ENCODE peak calls at places on chromosomes 5 and 9, in six cellular contexts. C is activated CD8-positive, alpha-beta memory T cell treated with anti-CD3 and anti-CD28 coated beads for 4 hours; L is Right ventricle myocardium superior; U is lower lobe of right lung; A is RPMI8226; Z is mesenchymal stem cell. W is an unnamed sample.

GRCh38 chr5:126514159-126515141 is 80.6 kb downstream of the ALDH7A1 start:
- DNase-seq in C (no peak), L (no peak), U (no peak), A (no peak), Z (peak), W (peak)

GRCh38 chr5:38866362-38867070 is 20.7 kb downstream of the OSMR start:
- DNase-seq in C (no peak), L (no peak), U (no peak), A (no peak), Z (peak), W (peak)

GRCh38 chr5:178241259-178241658 is 8.7 kb upstream of the PHYKPL start:
- DNase-seq in C (no peak), L (peak), U (peak), A (no peak), Z (no peak), W (no peak)

GRCh38 chr9:133557581-133557980 is 23.1 kb downstream of the ADAMTSL2 start:
- DNase-seq in C (no peak), L (no peak), U (no peak), A (no peak), Z (no peak), W (no peak)

GRCh38 chr5:147398860-147399259 is 111.0 kb downstream of the DPYSL3 start:
- DNase-seq in C (no peak), L (no peak), U (no peak), A (no peak), Z (no peak), W (peak)

GRCh38 chr9:135687216-135687615 is 12.1 kb downstream of the SOHLH1 start:
- DNase-seq in C (no peak), L (no peak), U (no peak), A (no peak), Z (no peak), W (no peak)

GRCh38 chr9:76215066-76215465 is 179.2 kb downstream of the RFK start:
- DNase-seq in C (no peak), L (no peak), U (no peak), A (no peak), Z (peak), W (peak)

GRCh38 chr5:29982446-29982845 is 1211.0 kb upstream of the CDH6 start:
- DNase-seq in C (no peak), L (no peak), U (no peak), A (no peak), Z (no peak), W (no peak)

GRCh38 chr9:2524601-2525000 is 97.0 kb upstream of the VLDLR start:
- DNase-seq in C (no peak), L (no peak), U (no peak), A (no peak), Z (no peak), W (peak)

GRCh38 chr5:140295414-140295813 is 7.5 kb downstream of the PFDN1 start:
- DNase-seq in C (no peak), L (no peak), U (no peak), A (peak), Z (peak), W (peak)

GRCh38 chr5:172886974-172887491 is 53.0 kb downstream of the ERGIC1 start:
- DNase-seq in C (no peak), L (peak), U (peak), A (no peak), Z (peak), W (peak)

GRCh38 chr5:172554562-172554961 is 86.5 kb upstream of the NEURL1B start:
- DNase-seq in C (no peak), L (no peak), U (no peak), A (no peak), Z (no peak), W (no peak)

GRCh38 chr5:159393854-159394274 is 63.6 kb upstream of the IL12B start:
- DNase-seq in C (no peak), L (no peak), U (no peak), A (no peak), Z (no peak), W (no peak)

GRCh38 chr5:162068412-162068811 is 839 bp downstream of the GABRG2 start:
- DNase-seq in C (no peak), L (no peak), U (peak), A (peak), Z (peak), W (peak)

GRCh38 chr5:175821790-175822211 is 49.6 kb upstream of the CPLX2 start:
- DNase-seq in C (no peak), L (no peak), U (no peak), A (no peak), Z (no peak), W (no peak)

GRCh38 chr5:27191786-27192505 is 153.6 kb upstream of the CDH9 start:
- DNase-seq in C (no peak), L (no peak), U (no peak), A (no peak), Z (peak), W (peak)

GRCh38 chr5:52796507-52797103 is 8.9 kb downstream of the ITGA1 start:
- DNase-seq in C (no peak), L (no peak), U (no peak), A (no peak), Z (no peak), W (no peak)

GRCh38 chr9:117448066-117448465 is 33.2 kb upstream of the ASTN2 start:
- DNase-seq in C (no peak), L (no peak), U (no peak), A (no peak), Z (peak), W (no peak)

GRCh38 chr5:100797863-100798262 is 105.2 kb downstream of the ST8SIA4 start:
- DNase-seq in C (no peak), L (no peak), U (no peak), A (no peak), Z (peak), W (peak)

GRCh38 chr5:55324815-55325418 is 17.1 kb downstream of the MTREX start:
- DNase-seq in C (no peak), L (no peak), U (no peak), A (peak), Z (peak), W (peak)

GRCh38 chr5:93156566-93156965 is 424.5 kb downstream of the NR2F1-AS1 start:
- DNase-seq in C (no peak), L (no peak), U (no peak), A (no peak), Z (no peak), W (no peak)

GRCh38 chr9:110069326-110070248 is 138.4 kb downstream of the C9orf152 start:
- DNase-seq in C (no peak), L (no peak), U (peak), A (no peak), Z (peak), W (peak)

GRCh38 chr9:37105169-37105750 is 15.1 kb upstream of the ZCCHC7 start:
- DNase-seq in C (no peak), L (no peak), U (no peak), A (no peak), Z (no peak), W (peak)

GRCh38 chr5:128252794-128253193 is 169.2 kb downstream of the SLC12A2 start:
- DNase-seq in C (no peak), L (no peak), U (no peak), A (no peak), Z (peak), W (peak)

GRCh38 chr9:89865981-89866380 is 261.2 kb downstream of the GADD45G start:
- DNase-seq in C (no peak), L (no peak), U (peak), A (no peak), Z (no peak), W (no peak)

GRCh38 chr5:129447968-129448367 is 12.1 kb upstream of the ADAMTS19 start:
- DNase-seq in C (no peak), L (no peak), U (no peak), A (no peak), Z (no peak), W (no peak)

GRCh38 chr9:2116073-2116472 is 100.9 kb downstream of the SMARCA2 start:
- DNase-seq in C (no peak), L (no peak), U (no peak), A (peak), Z (peak), W (peak)

GRCh38 chr5:21154526-21154925 is 1166.5 kb upstream of the CDH18 start:
- DNase-seq in C (no peak), L (no peak), U (no peak), A (no peak), Z (no peak), W (no peak)

GRCh38 chr9:75866273-75866871 is 24.1 kb upstream of the PCSK5 start:
- DNase-seq in C (no peak), L (no peak), U (no peak), A (peak), Z (peak), W (peak)

GRCh38 chr5:82817897-82818676 is 259.1 kb downstream of the TMEM167A start:
- DNase-seq in C (no peak), L (no peak), U (no peak), A (no peak), Z (no peak), W (no peak)